ENCODE peak calls at places on chromosomes 11 and 22, in eight cellular contexts. C is CD8-positive, alpha-beta T cell; I is endodermal cell; M is psoas muscle; O is RWPE2; N is coronary artery; W is DND-41; L is fibroblast of lung. A is an unnamed sample.

GRCh38 chr11:3347127-3347526 is 31.8 kb downstream of the ZNF195 start:
- DNase-seq in C (no peak), I (no peak), M (no peak), O (no peak), N (no peak), W (no peak), L (no peak), A (no peak)

GRCh38 chr11:95917188-95918036 is 6.5 kb downstream of the MTMR2 start:
- DNase-seq in C (no peak), I (no peak), M (no peak), O (no peak), N (no peak), W (no peak), L (peak; percentile 44), A (no peak)

GRCh38 chr22:17706451-17706900 is 67.8 kb downstream of the BID start:
- DNase-seq in C (peak; percentile 19), I (peak; percentile 61), M (no peak), O (no peak), N (no peak), W (peak; percentile 83), L (peak; percentile 93), A (peak; percentile 65)

GRCh38 chr11:116366980-116367640 is 405.7 kb downstream of the BUD13 start:
- DNase-seq in C (no peak), I (peak; percentile 81), M (no peak), O (no peak), N (no peak), W (no peak), L (no peak), A (no peak)

GRCh38 chr11:69652999-69653398 is 12.0 kb downstream of the CCND1 start:
- DNase-seq in C (no peak), I (peak; percentile 54), M (no peak), O (no peak), N (no peak), W (no peak), L (no peak), A (no peak)

GRCh38 chr11:30481816-30482215 is 104.3 kb downstream of the MPPED2 start:
- DNase-seq in C (no peak), I (no peak), M (no peak), O (no peak), N (no peak), W (no peak), L (no peak), A (no peak)

GRCh38 chr22:40620464-40621046 is 16.0 kb downstream of the MRTFA start:
- DNase-seq in C (no peak), I (peak; percentile 6), M (no peak), O (no peak), N (no peak), W (no peak), L (peak; percentile 21), A (no peak)

GRCh38 chr22:20724676-20725454 is 49.0 kb upstream of the SERPIND1 start:
- DNase-seq in C (no peak), I (no peak), M (no peak), O (no peak), N (no peak), W (no peak), L (no peak), A (no peak)

GRCh38 chr11:72745511-72745910 is 6.7 kb downstream of the ARAP1 start:
- DNase-seq in C (no peak), I (no peak), M (no peak), O (no peak), N (no peak), W (no peak), L (no peak), A (no peak)

GRCh38 chr11:86460461-86461404 is 86.0 kb downstream of the CCDC81 start:
- DNase-seq in C (no peak), I (no peak), M (no peak), O (no peak), N (no peak), W (no peak), L (no peak), A (no peak)

GRCh38 chr22:20029550-20030225 is 8.8 kb downstream of the TANGO2 start:
- DNase-seq in C (no peak), I (no peak), M (no peak), O (no peak), N (no peak), W (no peak), L (no peak), A (no peak)

DNA sequence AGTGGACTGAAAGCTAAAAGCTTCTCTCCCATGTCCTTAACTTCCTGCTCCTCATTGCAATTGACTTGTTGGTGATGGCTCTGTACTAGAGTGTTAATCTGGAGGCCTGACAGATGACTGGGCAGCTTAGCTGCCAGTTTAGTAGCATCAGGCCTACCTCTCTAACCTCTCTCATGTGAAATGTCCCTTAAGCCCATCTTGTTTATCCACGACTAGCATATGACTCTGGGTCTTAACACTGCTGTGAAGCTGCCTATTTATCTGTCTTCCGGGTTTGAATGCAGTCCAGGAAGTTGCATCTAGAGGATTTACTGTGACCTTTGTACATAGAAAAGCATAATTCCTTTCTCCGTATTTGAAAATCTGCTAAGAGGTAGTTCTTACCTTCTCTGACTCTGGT is 85.3 kb upstream of the HORMAD2 start:
- DNase-seq in C (no peak), I (no peak), M (no peak), O (no peak), N (no peak), W (no peak), L (peak; percentile 19), A (no peak)
- H3K27ac ChIP-seq in C (no peak overlapping the region), I (no peak overlapping the region), M (peak overlapping the region; percentile 63), O (peak overlapping the region; percentile 94), N (no peak overlapping the region), W (peak overlapping the region; percentile 19), L (no peak overlapping the region), A (peak overlapping the region; percentile 34)

GRCh38 chr11:59779487-59779886 is 24.3 kb downstream of the STX3 start:
- DNase-seq in C (no peak), I (no peak), M (no peak), O (no peak), N (no peak), W (no peak), L (no peak), A (no peak)
- TF ChIP-seq CTCF in C (no peak), I (no peak), M (no peak), O (no peak), N (no peak), W (no peak), L (no peak), A (no peak)

GRCh38 chr11:14334193-14334592 is 24.8 kb downstream of the RRAS2 start:
- DNase-seq in C (no peak), I (no peak), M (no peak), O (no peak), N (no peak), W (no peak), L (no peak), A (no peak)

GRCh38 chr11:14334893-14335292 is 24.1 kb downstream of the RRAS2 start:
- DNase-seq in C (no peak), I (no peak), M (no peak), O (no peak), N (no peak), W (no peak), L (no peak), A (no peak)

GRCh38 chr11:14335712-14336111 is 23.3 kb downstream of the RRAS2 start:
- DNase-seq in C (no peak), I (no peak), M (no peak), O (no peak), N (no peak), W (no peak), L (no peak), A (no peak)

GRCh38 chr11:14339356-14339755 is 19.6 kb downstream of the RRAS2 start:
- DNase-seq in C (no peak), I (no peak), M (no peak), O (no peak), N (no peak), W (no peak), L (no peak), A (no peak)

DNA sequence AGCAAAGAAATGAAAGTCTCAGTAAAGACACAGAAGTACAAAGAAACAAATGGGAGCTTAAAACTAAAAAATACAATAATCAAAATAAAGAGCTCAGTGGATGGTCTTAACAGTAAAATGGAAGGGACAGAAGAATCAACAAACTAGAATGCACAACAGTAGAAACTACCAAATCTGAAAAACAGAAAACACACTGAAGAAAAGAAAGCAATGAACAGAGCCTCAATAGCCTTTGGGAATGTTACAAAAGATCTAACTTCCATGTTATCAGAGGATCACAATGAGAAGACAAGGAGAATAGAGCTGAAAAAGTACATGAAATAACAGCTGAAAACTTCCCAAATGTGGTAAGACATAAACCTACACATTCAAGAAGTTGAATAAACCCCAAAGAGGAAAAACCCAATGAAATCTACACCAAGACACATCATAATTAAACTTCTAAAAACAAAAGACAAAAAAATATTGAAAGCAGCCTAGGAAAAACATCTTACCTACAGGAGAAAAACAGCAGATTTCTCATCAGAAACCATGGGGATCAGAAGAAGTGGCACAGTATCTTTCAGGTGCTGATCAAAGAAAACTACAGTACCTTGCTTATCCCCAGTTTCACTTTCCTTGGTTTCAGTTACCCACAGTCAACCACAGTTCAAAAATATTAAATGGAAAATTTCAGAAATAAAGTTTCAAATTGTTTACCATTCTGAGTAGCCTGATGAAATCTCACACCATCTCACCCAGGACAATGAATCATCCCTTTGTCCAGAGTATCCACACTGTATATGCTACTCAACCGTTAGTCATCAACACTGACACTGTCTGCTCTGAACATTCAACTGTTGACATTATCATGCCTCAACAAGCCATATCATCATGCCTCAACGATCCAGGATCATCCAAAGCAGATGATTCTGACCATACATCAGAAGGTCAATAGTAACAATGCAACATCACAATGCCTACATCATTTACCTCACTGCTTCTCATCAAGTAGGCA is 22.2 kb downstream of the RRAS2 start:
- DNase-seq in C (no peak), I (no peak), M (no peak), O (peak; percentile 67), N (no peak), W (no peak), L (peak; percentile 86), A (peak; percentile 82)
- H3K27ac ChIP-seq in C (no peak overlapping the region), I (no peak overlapping the region), M (peak overlapping the region; percentile 67), O (peak overlapping the region; percentile 88), N (no peak overlapping the region), W (peak overlapping the region; percentile 38), L (no peak overlapping the region), A (no peak overlapping the region)

GRCh38 chr22:42945736-42946135 is 69.2 kb downstream of the PACSIN2 start:
- DNase-seq in C (no peak), I (no peak), M (no peak), O (no peak), N (no peak), W (no peak), L (no peak), A (no peak)

GRCh38 chr22:42945027-42945426 is 69.9 kb downstream of the PACSIN2 start:
- DNase-seq in C (no peak), I (no peak), M (no peak), O (no peak), N (no peak), W (no peak), L (no peak), A (no peak)

GRCh38 chr22:42943981-42944380 is 71.0 kb downstream of the PACSIN2 start:
- DNase-seq in C (no peak), I (no peak), M (no peak), O (no peak), N (no peak), W (no peak), L (no peak), A (no peak)

GRCh38 chr22:42942351-42942750 is 72.6 kb downstream of the PACSIN2 start:
- DNase-seq in C (no peak), I (no peak), M (no peak), O (no peak), N (no peak), W (no peak), L (no peak), A (no peak)

DNA sequence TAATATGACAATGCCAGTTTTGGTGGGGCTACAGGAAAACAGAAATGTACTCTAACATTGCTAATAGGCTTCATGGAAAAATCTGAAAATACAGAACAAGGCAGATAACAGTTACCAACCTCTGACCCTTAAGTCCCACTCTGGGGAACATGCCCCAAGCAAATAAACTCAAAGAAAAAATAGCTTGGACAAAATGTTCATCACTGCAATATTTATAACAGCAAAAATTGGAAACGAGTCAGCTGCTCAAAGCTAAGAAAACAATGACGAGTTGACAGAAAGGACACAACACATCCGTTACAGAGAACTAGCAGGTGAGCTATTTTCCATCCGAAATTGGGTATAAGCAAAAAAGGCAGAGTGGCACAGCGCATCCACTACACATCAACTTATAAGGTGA is 70.5 kb downstream of the PACSIN2 start:
- DNase-seq in C (no peak), I (no peak), M (no peak), O (no peak), N (no peak), W (no peak), L (no peak), A (no peak)
- TF ChIP-seq CTCF in C (no peak), I (no peak), M (no peak), O (no peak), N (no peak), W (no peak), L (no peak), A (no peak)

A was measured in AG04450.